ENCODE peak calls at places on chromosome 9, in four cellular contexts. V is mesenchymal stem cell, U is PC-9, E is suprapubic skin. A is an unnamed sample. For H3K4me1 and H3K9me3, the result is how much of the 10 kb centered on the place peaks cover.

GRCh38 chr9:98652302-98652701 is 56.4 kb downstream of the GABBR2 start:
- DNase-seq in V (no peak), U (no peak), E (no peak), A (no peak)

GRCh38 chr9:96176901-96177718 is 124.9 kb downstream of the HSD17B3 start:
- DNase-seq in V (no peak), U (no peak), E (no peak), A (no peak)

GRCh38 chr9:19967567-19968459 is 179.0 kb upstream of the SLC24A2 start:
- DNase-seq in V (peak), U (no peak), E (no peak), A (peak)

GRCh38 chr9:115672477-115673316 is 480.9 kb upstream of the PAPPA start:
- DNase-seq in V (peak), U (peak), E (no peak), A (no peak)

GRCh38 chr9:4287886-4288588 is 11.8 kb downstream of the GLIS3 start:
- DNase-seq in V (no peak), U (no peak), E (no peak), A (no peak)

GRCh38 chr9:76987594-76988200 is 31.8 kb upstream of the FOXB2 start:
- DNase-seq in V (peak), U (peak), E (no peak), A (peak)

GRCh38 chr9:22274477-22274876 is 172.1 kb upstream of the DMRTA1 start:
- DNase-seq in V (no peak), U (no peak), E (no peak), A (no peak)

GRCh38 chr9:97319380-97319779 is 11.9 kb downstream of the CCDC180 start:
- DNase-seq in V (no peak), U (no peak), E (no peak), A (no peak)

GRCh38 chr9:130447193-130447816 is 2.5 kb downstream of the ASS1 start:
- DNase-seq in V (no peak), U (no peak), E (no peak), A (no peak)
- H3K4me1 ChIP-seq in V (half or more), U (under half), E (half or more), A (under half)

GRCh38 chr9:127924736-127925444 is 5.7 kb downstream of the PIP5KL1 start:
- DNase-seq in V (no peak), U (no peak), E (no peak), A (no peak)

GRCh38 chr9:127926961-127927456 is 3.6 kb downstream of the PIP5KL1 start:
- DNase-seq in V (peak), U (no peak), E (no peak), A (no peak)

GRCh38 chr9:127928232-127929043 is 2.1 kb downstream of the PIP5KL1 start:
- DNase-seq in V (no peak), U (no peak), E (no peak), A (no peak)

GRCh38 chr9:127927457-127928231 is 2.9 kb downstream of the PIP5KL1 start:
- DNase-seq in V (no peak), U (peak), E (no peak), A (no peak)

DNA sequence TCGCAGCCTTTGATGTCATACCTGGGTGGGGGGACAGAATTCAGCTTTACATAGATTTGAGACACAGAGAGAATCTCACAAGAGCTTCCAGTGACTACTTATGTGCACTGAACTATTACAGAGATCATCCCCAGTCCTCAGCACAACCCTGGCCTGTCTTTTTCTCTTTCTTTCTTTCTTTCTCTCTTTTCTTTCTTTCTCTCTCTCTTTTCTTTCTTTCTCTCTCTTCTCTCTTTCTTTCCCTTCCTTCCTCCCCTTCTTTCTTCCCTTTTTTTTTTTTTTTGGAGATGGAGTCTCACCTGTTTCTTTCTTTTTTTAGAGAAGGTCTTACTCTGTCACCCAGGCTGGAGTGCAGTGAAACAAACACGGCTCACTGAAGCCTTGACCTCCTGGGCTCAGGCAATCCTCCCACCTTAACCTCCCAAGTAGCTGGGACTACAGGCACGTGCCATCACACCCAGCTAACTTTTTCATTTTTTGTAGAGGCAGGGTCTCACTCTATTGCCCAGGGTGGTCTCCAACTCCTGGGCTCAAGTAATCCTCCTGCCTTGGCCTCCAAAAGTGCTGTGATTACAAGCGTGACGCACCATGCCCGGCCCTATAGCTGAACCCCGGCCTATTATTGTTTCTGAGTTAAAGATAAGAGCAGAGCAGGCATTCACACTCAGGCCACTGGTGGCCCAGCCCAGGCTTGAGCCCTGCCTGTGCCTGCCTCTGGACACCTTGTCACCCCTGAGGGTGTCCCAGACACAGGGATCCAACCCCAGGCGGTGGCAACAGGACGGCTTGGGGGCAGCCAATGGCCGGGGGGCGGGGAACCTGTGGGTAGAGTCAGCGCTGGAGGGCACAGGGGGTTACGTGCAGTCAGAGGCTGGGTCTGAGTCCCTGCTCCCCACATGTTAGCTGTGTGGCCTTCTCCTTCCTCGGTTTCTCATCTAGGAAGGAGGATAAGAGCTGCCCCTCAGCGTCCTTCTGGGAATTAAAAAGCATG is 4.3 kb downstream of the PIP5KL1 start:
- DNase-seq in V (no peak), U (no peak), E (no peak), A (no peak)
- H3K4me3 ChIP-seq in V (no peak), U (no peak), E (peak), A (peak)

GRCh38 chr9:124179196-124180071 is 78.3 kb upstream of the NEK6 start:
- DNase-seq in V (no peak), U (no peak), E (peak), A (no peak)

GRCh38 chr9:124174385-124174784 is 83.4 kb upstream of the NEK6 start:
- DNase-seq in V (no peak), U (no peak), E (no peak), A (no peak)
- H3K9me3 ChIP-seq in V (under half), U (under half), E (under half), A (under half)

GRCh38 chr9:37955781-37956422 is 52.0 kb upstream of the SLC25A51 start:
- DNase-seq in V (no peak), U (no peak), E (no peak), A (no peak)
- H3K4me1 ChIP-seq in V (half or more), U (under half), E (under half), A (under half)

A was measured in iPS DF 6.9.